ENCODE peak calls at places on chromosomes 5 and 9, in ten cellular contexts. B is mammary epithelial cell, I is heart right ventricle, V is dorsolateral prefrontal cortex, T is HCT116, L is upper lobe of right lung, S is IMR-90, G is heart left ventricle, Y is A549, E is psoas muscle. R is an unnamed sample.

GRCh38 chr5:143176048-143176447 is 227.4 kb downstream of the NR3C1 start:
- DNase-seq in B (no peak), I (no peak), V (no peak), T (no peak), L (no peak), S (peak), G (no peak), Y (no peak), E (no peak), R (no peak)

GRCh38 chr9:125932012-125932411 is 184.8 kb downstream of the PBX3 start:
- DNase-seq in B (peak), I (peak), V (no peak), T (peak), L (no peak), S (peak), G (no peak), Y (peak), E (no peak), R (peak)

GRCh38 chr5:106523842-106524241 is 1146.9 kb downstream of the EFNA5 start:
- DNase-seq in B (no peak), I (no peak), V (no peak), T (no peak), L (no peak), S (peak), G (no peak), Y (no peak), E (no peak), R (no peak)

GRCh38 chr9:22817181-22817580 is 370.6 kb downstream of the DMRTA1 start:
- DNase-seq in B (no peak), I (no peak), V (no peak), T (no peak), L (no peak), S (peak), G (no peak), Y (no peak), E (no peak), R (no peak)

GRCh38 chr5:137272831-137273230 is 226.3 kb downstream of the SPOCK1 start:
- DNase-seq in B (no peak), I (no peak), V (no peak), T (no peak), L (no peak), S (no peak), G (no peak), Y (no peak), E (no peak), R (no peak)

GRCh38 chr5:135190345-135191083 is 156.5 kb upstream of the PITX1 start:
- DNase-seq in B (no peak), I (no peak), V (no peak), T (no peak), L (no peak), S (no peak), G (no peak), Y (no peak), E (no peak), R (no peak)

GRCh38 chr9:117462926-117463325 is 48.1 kb upstream of the ASTN2 start:
- DNase-seq in B (no peak), I (no peak), V (no peak), T (no peak), L (no peak), S (no peak), G (no peak), Y (no peak), E (no peak), R (no peak)

GRCh38 chr5:96901841-96902240 is 25.5 kb downstream of the ERAP2 start:
- DNase-seq in B (no peak), I (no peak), V (no peak), T (no peak), L (no peak), S (no peak), G (no peak), Y (no peak), E (no peak), R (no peak)

GRCh38 chr9:73474625-73475024 is 323.0 kb downstream of the ANXA1 start:
- DNase-seq in B (no peak), I (no peak), V (no peak), T (no peak), L (no peak), S (no peak), G (peak), Y (no peak), E (no peak), R (no peak)

DNA sequence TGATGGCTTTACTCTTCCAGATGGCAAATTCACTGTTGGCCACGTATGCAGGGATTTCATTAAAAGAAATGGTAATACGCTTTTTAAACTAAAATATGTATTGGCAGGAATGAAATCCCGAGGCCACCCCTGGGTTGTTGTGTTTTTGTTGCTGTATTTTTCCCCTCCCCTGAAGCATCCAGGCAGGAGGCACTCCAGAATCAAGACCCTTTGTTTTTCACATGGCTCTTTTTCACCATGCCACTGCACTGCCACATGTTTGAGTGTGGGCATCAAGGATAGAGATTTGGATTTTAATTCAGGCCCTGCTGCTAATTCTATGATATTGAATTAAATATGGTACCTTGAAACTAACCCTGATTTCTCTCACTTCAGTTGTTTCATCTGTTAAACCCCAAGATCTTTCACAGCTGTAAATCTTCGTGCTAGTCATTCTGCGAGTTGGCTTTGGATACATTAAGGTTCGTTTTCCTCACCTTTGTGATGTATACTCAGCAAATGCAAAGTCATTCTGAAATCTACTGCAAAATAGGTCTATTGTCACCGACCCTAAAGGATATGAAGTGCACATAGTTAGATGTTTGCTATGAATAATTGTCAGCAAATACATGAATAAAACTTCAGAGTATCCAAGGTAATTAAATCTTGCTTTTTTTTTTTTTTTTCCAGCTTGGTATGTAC is 533.4 kb downstream of the PTPRD start:
- DNase-seq in B (no peak), I (no peak), V (no peak), T (no peak), L (no peak), S (no peak), G (no peak), Y (no peak), E (no peak), R (no peak)
- H3K27ac ChIP-seq in B (no peak), I (no peak), V (no peak), T (no peak), L (no peak), S (no peak), G (no peak), Y (no peak), E (no peak), R (no peak)

DNA sequence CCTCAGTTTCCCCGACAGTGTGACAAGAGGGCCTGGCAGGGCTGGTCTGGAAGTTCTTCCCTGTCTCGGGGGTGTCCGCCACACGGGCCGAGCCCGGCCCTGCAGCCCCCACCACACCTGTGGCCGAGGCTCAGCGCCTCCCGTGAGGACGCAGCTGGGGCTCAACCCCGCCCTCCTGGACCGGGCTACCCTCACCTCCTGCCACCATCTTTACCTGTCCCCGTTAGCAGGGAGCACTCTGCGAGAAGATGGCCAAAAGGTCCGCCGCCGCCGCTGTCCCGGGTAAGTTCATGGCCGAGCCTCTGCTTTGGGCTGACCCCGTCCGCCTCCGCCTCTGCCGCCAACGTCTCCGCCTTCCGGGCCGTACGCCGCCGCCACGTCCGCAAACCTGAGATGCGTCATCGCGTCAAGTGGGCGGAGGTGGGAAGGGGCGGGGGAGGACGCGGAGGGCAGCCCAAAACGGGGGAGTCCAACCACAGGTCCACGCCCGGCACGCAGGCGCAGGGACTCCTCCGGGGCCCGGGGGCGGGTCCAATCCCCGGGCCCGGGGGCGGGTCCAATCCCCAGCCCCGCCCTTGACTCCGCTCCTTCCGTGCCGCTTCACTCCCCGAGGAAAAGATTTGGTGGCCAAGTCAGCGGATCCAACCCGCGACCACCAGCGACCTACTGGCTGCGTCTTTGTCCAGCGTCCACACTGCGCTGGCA is at the start of gene LYSMD3:
- DNase-seq in B (peak), I (peak), V (peak), T (peak), L (peak), S (peak), G (peak), Y (peak), E (peak), R (peak)
- TF ChIP-seq CTCF in B (no peak), I (no peak), V (no peak), T (no peak), L (no peak), S (no peak), G (no peak), Y (no peak), E (no peak), R (no peak)

GRCh38 chr9:114396558-114397218 is 8.9 kb upstream of the AKNA start:
- DNase-seq in B (no peak), I (peak), V (no peak), T (peak), L (no peak), S (peak), G (no peak), Y (no peak), E (peak), R (peak)
- H3K4me3 ChIP-seq in B (no peak), I (peak), V (no peak), T (peak), L (peak), S (no peak), G (no peak), Y (peak), E (no peak), R (no peak)

DNA sequence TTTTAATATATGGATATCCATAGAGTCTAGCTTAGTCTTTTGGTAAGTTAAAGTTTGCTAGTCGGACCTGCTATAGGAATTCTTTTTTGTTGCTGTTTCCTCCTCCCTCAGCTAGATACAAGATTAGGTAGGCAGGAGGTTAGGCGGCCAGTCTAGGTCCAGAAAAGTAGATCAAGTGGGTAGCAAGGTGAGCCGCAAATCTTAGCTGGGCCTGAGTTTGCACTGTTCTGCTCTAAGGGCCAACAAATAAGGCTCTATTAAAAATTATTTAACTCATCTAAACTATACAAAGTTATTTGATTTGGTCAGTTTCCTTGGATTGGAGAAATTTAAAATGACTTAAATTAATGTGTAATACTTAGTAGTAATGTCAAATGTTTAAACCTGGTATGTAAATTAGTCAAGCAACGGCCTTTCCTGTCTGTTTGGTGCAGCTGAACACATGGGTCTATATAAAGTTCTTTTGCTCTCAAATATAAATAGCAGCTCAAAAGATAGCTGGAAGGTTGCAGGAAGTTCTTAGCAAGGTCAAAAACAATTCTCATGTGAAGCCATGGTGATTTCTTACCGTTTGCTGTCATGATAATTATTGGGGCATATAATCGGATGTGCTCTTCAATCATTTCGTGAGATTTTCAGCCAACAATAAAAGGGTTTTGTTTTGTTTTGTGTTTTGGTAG is 72.0 kb downstream of the PRKACG start:
- DNase-seq in B (no peak), I (no peak), V (no peak), T (no peak), L (no peak), S (no peak), G (no peak), Y (no peak), E (no peak), R (no peak)
- H3K27ac ChIP-seq in B (no peak), I (peak), V (no peak), T (no peak), L (no peak), S (no peak), G (peak), Y (no peak), E (no peak), R (no peak)

GRCh38 chr9:122005597-122005996 is 87.5 kb downstream of the TTLL11 start:
- DNase-seq in B (peak), I (no peak), V (no peak), T (no peak), L (no peak), S (peak), G (no peak), Y (peak), E (no peak), R (no peak)
- TF ChIP-seq CTCF in B (peak), I (no peak), V (peak), T (peak), L (peak), S (peak), G (peak), Y (peak), E (peak), R (no peak)

R was measured in left lung.